ENCODE peak calls at places on chromosomes 3 and 15, in four cellular contexts. One of them, this sample, is unnamed.
A peak's percentile ranks its signal among the peaks of the same experiment; 100 is the strongest.

GRCh38 chr15:96428742-96429141 is 98.2 kb downstream of the NR2F2 start:
- DNase-seq in nucleus accumbens: no peak
- DNase-seq in NCI-H2029 treated with DMSO at 0.1 percent for 48 hours: no peak
- DNase-seq in progenitor cell of endocrine pancreas: no peak
- DNase-seq in this sample: no peak

GRCh38 chr3:157112536-157112935 is 47.4 kb downstream of the CCNL1 start:
- DNase-seq in nucleus accumbens: no peak
- DNase-seq in NCI-H2029 treated with DMSO at 0.1 percent for 48 hours: no peak
- DNase-seq in progenitor cell of endocrine pancreas: no peak
- DNase-seq in this sample: no peak

GRCh38 chr3:40846466-40846865 is 321.7 kb downstream of the ZNF621 start:
- DNase-seq in nucleus accumbens: no peak
- DNase-seq in NCI-H2029 treated with DMSO at 0.1 percent for 48 hours: no peak
- DNase-seq in progenitor cell of endocrine pancreas: no peak
- DNase-seq in this sample: no peak

GRCh38 chr15:43799209-43799944 is 643 bp downstream of the SERINC4 start:
- DNase-seq in nucleus accumbens: no peak
- DNase-seq in NCI-H2029 treated with DMSO at 0.1 percent for 48 hours: peak; percentile 5
- DNase-seq in progenitor cell of endocrine pancreas: no peak
- DNase-seq in this sample: no peak

GRCh38 chr3:3666664-3667063 is 132.6 kb upstream of the LRRN1 start:
- DNase-seq in nucleus accumbens: no peak
- DNase-seq in NCI-H2029 treated with DMSO at 0.1 percent for 48 hours: no peak
- DNase-seq in progenitor cell of endocrine pancreas: no peak
- DNase-seq in this sample: peak; percentile 87

GRCh38 chr3:171350364-171350763 is 109.8 kb downstream of the TNIK start:
- DNase-seq in nucleus accumbens: no peak
- DNase-seq in NCI-H2029 treated with DMSO at 0.1 percent for 48 hours: no peak
- DNase-seq in progenitor cell of endocrine pancreas: no peak
- DNase-seq in this sample: no peak

GRCh38 chr3:196186661-196187573 is 24.3 kb downstream of the ZDHHC19 start:
- DNase-seq in nucleus accumbens: peak; percentile 50
- DNase-seq in NCI-H2029 treated with DMSO at 0.1 percent for 48 hours: no peak
- DNase-seq in progenitor cell of endocrine pancreas: no peak
- DNase-seq in this sample: no peak

GRCh38 chr15:69576948-69577351 is 124.3 kb downstream of the RPLP1 start:
- DNase-seq in nucleus accumbens: no peak
- DNase-seq in NCI-H2029 treated with DMSO at 0.1 percent for 48 hours: peak; percentile 35
- DNase-seq in progenitor cell of endocrine pancreas: no peak
- DNase-seq in this sample: peak; percentile 99

GRCh38 chr15:91099616-91100560 is at the start of gene SV2B:
- DNase-seq in nucleus accumbens: peak; percentile 60
- DNase-seq in NCI-H2029 treated with DMSO at 0.1 percent for 48 hours: no peak
- DNase-seq in progenitor cell of endocrine pancreas: peak; percentile 41
- DNase-seq in this sample: peak; percentile 51

GRCh38 chr3:186452517-186452916 is 90.5 kb upstream of the DGKG start:
- DNase-seq in nucleus accumbens: no peak
- DNase-seq in NCI-H2029 treated with DMSO at 0.1 percent for 48 hours: no peak
- DNase-seq in progenitor cell of endocrine pancreas: no peak
- DNase-seq in this sample: no peak

GRCh38 chr3:125394406-125394805 is 19.3 kb upstream of the ZNF148 start:
- DNase-seq in nucleus accumbens: no peak
- DNase-seq in NCI-H2029 treated with DMSO at 0.1 percent for 48 hours: no peak
- DNase-seq in progenitor cell of endocrine pancreas: no peak
- DNase-seq in this sample: no peak

GRCh38 chr3:112643621-112644236 is 2.8 kb upstream of the CCDC80 start:
- DNase-seq in nucleus accumbens: no peak
- DNase-seq in NCI-H2029 treated with DMSO at 0.1 percent for 48 hours: no peak
- DNase-seq in progenitor cell of endocrine pancreas: no peak
- DNase-seq in this sample: no peak

GRCh38 chr3:64188810-64189560 is 36.3 kb downstream of the PRICKLE2 start:
- DNase-seq in nucleus accumbens: no peak
- DNase-seq in NCI-H2029 treated with DMSO at 0.1 percent for 48 hours: peak; percentile 32
- DNase-seq in progenitor cell of endocrine pancreas: no peak
- DNase-seq in this sample: no peak

GRCh38 chr15:59420108-59420507 is 17.9 kb upstream of the FAM81A start:
- DNase-seq in nucleus accumbens: no peak
- DNase-seq in NCI-H2029 treated with DMSO at 0.1 percent for 48 hours: no peak
- DNase-seq in progenitor cell of endocrine pancreas: no peak
- DNase-seq in this sample: no peak

GRCh38 chr15:100788731-100789105 is 90.9 kb upstream of the ALDH1A3 start:
- DNase-seq in nucleus accumbens: no peak
- DNase-seq in NCI-H2029 treated with DMSO at 0.1 percent for 48 hours: no peak
- DNase-seq in progenitor cell of endocrine pancreas: no peak
- DNase-seq in this sample: no peak

GRCh38 chr3:125525153-125525552 is 5.2 kb upstream of the SNX4 start:
- DNase-seq in nucleus accumbens: no peak
- DNase-seq in NCI-H2029 treated with DMSO at 0.1 percent for 48 hours: no peak
- DNase-seq in progenitor cell of endocrine pancreas: no peak
- DNase-seq in this sample: no peak

GRCh38 chr15:63940956-63941620 is 105.2 kb downstream of the DAPK2 start:
- DNase-seq in nucleus accumbens: no peak
- DNase-seq in NCI-H2029 treated with DMSO at 0.1 percent for 48 hours: no peak
- DNase-seq in progenitor cell of endocrine pancreas: no peak
- DNase-seq in this sample: no peak

GRCh38 chr3:46097691-46098241 is 70.5 kb upstream of the XCR1 start:
- DNase-seq in nucleus accumbens: no peak
- DNase-seq in NCI-H2029 treated with DMSO at 0.1 percent for 48 hours: no peak
- DNase-seq in progenitor cell of endocrine pancreas: no peak
- DNase-seq in this sample: peak; percentile 56

GRCh38 chr3:151024339-151024738 is 51.8 kb upstream of the CLRN1 start:
- DNase-seq in nucleus accumbens: no peak
- DNase-seq in NCI-H2029 treated with DMSO at 0.1 percent for 48 hours: no peak
- DNase-seq in progenitor cell of endocrine pancreas: no peak
- DNase-seq in this sample: no peak

GRCh38 chr3:176958560-176958959 is 238.7 kb downstream of the TBL1XR1 start:
- DNase-seq in nucleus accumbens: no peak
- DNase-seq in NCI-H2029 treated with DMSO at 0.1 percent for 48 hours: no peak
- DNase-seq in progenitor cell of endocrine pancreas: no peak
- DNase-seq in this sample: no peak

GRCh38 chr3:33184863-33185262 is 33.7 kb downstream of the SUSD5 start:
- DNase-seq in nucleus accumbens: no peak
- DNase-seq in NCI-H2029 treated with DMSO at 0.1 percent for 48 hours: no peak
- DNase-seq in progenitor cell of endocrine pancreas: no peak
- DNase-seq in this sample: no peak

GRCh38 chr3:37456791-37457190 is 282.4 kb upstream of the LRRFIP2 start:
- DNase-seq in nucleus accumbens: no peak
- DNase-seq in NCI-H2029 treated with DMSO at 0.1 percent for 48 hours: no peak
- DNase-seq in progenitor cell of endocrine pancreas: no peak
- DNase-seq in this sample: no peak

GRCh38 chr15:58697220-58697619 is 52.3 kb downstream of the ADAM10 start:
- DNase-seq in nucleus accumbens: no peak
- DNase-seq in NCI-H2029 treated with DMSO at 0.1 percent for 48 hours: no peak
- DNase-seq in progenitor cell of endocrine pancreas: no peak
- DNase-seq in this sample: no peak

GRCh38 chr15:70088427-70088826 is 9.3 kb downstream of the TLE3 start:
- DNase-seq in nucleus accumbens: no peak
- DNase-seq in NCI-H2029 treated with DMSO at 0.1 percent for 48 hours: peak; percentile 60
- DNase-seq in progenitor cell of endocrine pancreas: no peak
- DNase-seq in this sample: no peak

GRCh38 chr3:37129871-37130270 is 44.5 kb downstream of the LRRFIP2 start:
- DNase-seq in nucleus accumbens: no peak
- DNase-seq in NCI-H2029 treated with DMSO at 0.1 percent for 48 hours: no peak
- DNase-seq in progenitor cell of endocrine pancreas: no peak
- DNase-seq in this sample: no peak

GRCh38 chr3:104870276-104870675 is 496.4 kb upstream of the ALCAM start:
- DNase-seq in nucleus accumbens: no peak
- DNase-seq in NCI-H2029 treated with DMSO at 0.1 percent for 48 hours: no peak
- DNase-seq in progenitor cell of endocrine pancreas: no peak
- DNase-seq in this sample: no peak

GRCh38 chr15:60737217-60737616 is 258.3 kb upstream of the ICE2 start:
- DNase-seq in nucleus accumbens: no peak
- DNase-seq in NCI-H2029 treated with DMSO at 0.1 percent for 48 hours: no peak
- DNase-seq in progenitor cell of endocrine pancreas: no peak
- DNase-seq in this sample: no peak

GRCh38 chr15:77481670-77482069 is 61.0 kb downstream of the HMG20A start:
- DNase-seq in nucleus accumbens: no peak
- DNase-seq in NCI-H2029 treated with DMSO at 0.1 percent for 48 hours: no peak
- DNase-seq in progenitor cell of endocrine pancreas: no peak
- DNase-seq in this sample: no peak

GRCh38 chr3:141192345-141192744 is 39.3 kb upstream of the PXYLP1 start:
- DNase-seq in nucleus accumbens: peak; percentile 90
- DNase-seq in NCI-H2029 treated with DMSO at 0.1 percent for 48 hours: peak; percentile 91
- DNase-seq in progenitor cell of endocrine pancreas: peak; percentile 99
- DNase-seq in this sample: peak; percentile 93

This sample was measured in RPMI8226.